ENCODE peak calls at places on chromosomes 12 and 14, in four cellular contexts. One of them, this sample, is unnamed.

GRCh38 chr12:107125833-107126232 is 32.5 kb upstream of the CRY1 start:
- DNase-seq in NCI-H146: peak; percentile 83
- DNase-seq in left kidney: no peak
- DNase-seq in fibroblast of the aortic adventitia: no peak
- DNase-seq in this sample: no peak

GRCh38 chr14:86237733-86238132 is 707.8 kb downstream of the FLRT2 start:
- DNase-seq in NCI-H146: no peak
- DNase-seq in fibroblast of the aortic adventitia: no peak
- DNase-seq in left kidney: no peak
- DNase-seq in this sample: no peak

GRCh38 chr12:96386794-96387193 is 13.4 kb downstream of the CDK17 start:
- DNase-seq in left kidney: no peak
- DNase-seq in NCI-H146: no peak
- DNase-seq in fibroblast of the aortic adventitia: no peak
- DNase-seq in this sample: no peak

GRCh38 chr14:91866061-91866460 is 1.3 kb downstream of the TC2N start:
- DNase-seq in NCI-H146: no peak
- DNase-seq in fibroblast of the aortic adventitia: peak; percentile 29
- DNase-seq in left kidney: no peak
- DNase-seq in this sample: no peak

GRCh38 chr14:22939684-22940083 is 10.5 kb upstream of the PRMT5 start:
- DNase-seq in left kidney: no peak
- DNase-seq in fibroblast of the aortic adventitia: peak; percentile 33
- DNase-seq in NCI-H146: no peak
- DNase-seq in this sample: no peak

GRCh38 chr14:22231022-22231421 is 358.0 kb downstream of the DAD1 start:
- DNase-seq in fibroblast of the aortic adventitia: no peak
- DNase-seq in NCI-H146: no peak
- DNase-seq in left kidney: no peak
- DNase-seq in this sample: no peak

GRCh38 chr12:93093243-93093642 is 164.1 kb upstream of the EEA1 start:
- DNase-seq in NCI-H146: no peak
- DNase-seq in fibroblast of the aortic adventitia: no peak
- DNase-seq in left kidney: no peak
- DNase-seq in this sample: no peak

GRCh38 chr12:78403136-78403535 is 461.4 kb upstream of the SYT1 start:
- DNase-seq in fibroblast of the aortic adventitia: peak; percentile 70
- DNase-seq in NCI-H146: peak; percentile 38
- DNase-seq in left kidney: no peak
- DNase-seq in this sample: no peak

GRCh38 chr12:58364389-58365086 is 423.2 kb downstream of the ATP23 start:
- DNase-seq in left kidney: no peak
- DNase-seq in fibroblast of the aortic adventitia: peak; percentile 99
- DNase-seq in NCI-H146: no peak
- DNase-seq in this sample: peak; percentile 88

GRCh38 chr12:2198088-2198501 is 145.3 kb downstream of the CACNA1C start:
- DNase-seq in fibroblast of the aortic adventitia: no peak
- DNase-seq in left kidney: peak; percentile 57
- DNase-seq in NCI-H146: no peak
- DNase-seq in this sample: peak; percentile 3

This sample was measured in PC-9.